ENCODE peak calls at places on chromosomes 1 and 21, in five cellular contexts. A is body of pancreas, E is breast epithelium, I is Peyer's patch, J is adrenal gland. Y is an unnamed sample.

GRCh38 chr1:91124290-91124975 is 102.6 kb upstream of the ZNF644 start:
- DNase-seq in E (no peak), I (no peak), A (no peak), J (no peak), Y (no peak)

GRCh38 chr1:53598956-53599355 is 139.8 kb downstream of the DMRTB1 start:
- DNase-seq in I (no peak), J (no peak), E (no peak), A (no peak), Y (no peak)

GRCh38 chr1:177556163-177556562 is 385.4 kb downstream of the BRINP2 start:
- DNase-seq in J (no peak), I (no peak), E (no peak), A (no peak), Y (no peak)

GRCh38 chr1:228453614-228454013 is 33.6 kb upstream of the RNF187 start:
- DNase-seq in A (no peak), E (no peak), J (no peak), I (no peak), Y (no peak)

GRCh38 chr1:167710836-167711235 is 10.9 kb upstream of the MPZL1 start:
- DNase-seq in J (no peak), I (peak; percentile 1), E (no peak), A (no peak), Y (no peak)

GRCh38 chr1:212760126-212760823 is 31.3 kb downstream of the NSL1 start:
- DNase-seq in E (no peak), I (peak; percentile 58), A (no peak), J (no peak), Y (no peak)

GRCh38 chr21:41678944-41679343 is 87.9 kb downstream of the RIPK4 start:
- DNase-seq in E (peak; percentile 98), I (peak; percentile 96), A (peak; percentile 98), J (peak; percentile 93), Y (peak; percentile 92)

GRCh38 chr1:235087906-235088305 is 40.7 kb downstream of the TOMM20 start:
- DNase-seq in J (no peak), A (no peak), I (peak; percentile 32), E (no peak), Y (no peak)

GRCh38 chr21:14241322-14241721 is 25.4 kb downstream of the RBM11 start:
- DNase-seq in E (no peak), A (no peak), I (no peak), J (no peak), Y (no peak)

GRCh38 chr1:48236716-48237470 is 14.4 kb downstream of the SLC5A9 start:
- DNase-seq in A (no peak), I (no peak), E (no peak), J (no peak), Y (no peak)

GRCh38 chr1:76254165-76255043 is 179.9 kb downstream of the ST6GALNAC3 start:
- DNase-seq in E (no peak), A (no peak), J (no peak), I (no peak), Y (no peak)

GRCh38 chr1:212638419-212639151 is 30.0 kb downstream of the ATF3 start:
- DNase-seq in E (no peak), J (no peak), I (no peak), A (no peak), Y (peak; percentile 36)

GRCh38 chr1:66350001-66350547 is 183.9 kb upstream of the SGIP1 start:
- DNase-seq in E (no peak), I (peak; percentile 89), J (no peak), A (no peak), Y (peak; percentile 40)

GRCh38 chr1:205533729-205534443 is 29.4 kb downstream of the CDK18 start:
- DNase-seq in I (no peak), J (no peak), E (no peak), A (no peak), Y (no peak)

GRCh38 chr1:164723296-164723731 is 164.3 kb downstream of the PBX1 start:
- DNase-seq in A (peak; percentile 66), J (no peak), I (no peak), E (no peak), Y (no peak)

GRCh38 chr1:105730701-105731100 is 1325.8 kb upstream of the PRMT6 start:
- DNase-seq in J (no peak), E (no peak), A (no peak), I (no peak), Y (peak; percentile 16)

GRCh38 chr1:231949277-231950122 is 322.9 kb downstream of the DISC1 start:
- DNase-seq in E (no peak), J (no peak), I (no peak), A (no peak), Y (no peak)

GRCh38 chr1:151003175-151003574 is 3.5 kb downstream of the MINDY1 start:
- DNase-seq in J (no peak), A (no peak), E (no peak), I (no peak), Y (no peak)

GRCh38 chr1:223008808-223009207 is 134.2 kb downstream of the TLR5 start:
- DNase-seq in E (no peak), I (no peak), J (no peak), A (no peak), Y (no peak)

GRCh38 chr1:147496571-147496970 is 44.7 kb upstream of the BCL9 start:
- DNase-seq in A (peak; percentile 36), I (no peak), E (no peak), J (peak; percentile 68), Y (peak; percentile 40)

GRCh38 chr1:15543589-15544568 is 17.2 kb downstream of the DNAJC16 start:
- DNase-seq in E (no peak), J (no peak), I (no peak), A (no peak), Y (no peak)

GRCh38 chr1:212737559-212737958 is 37.9 kb upstream of the BATF3 start:
- DNase-seq in A (no peak), I (no peak), E (no peak), J (no peak), Y (no peak)

GRCh38 chr1:25469177-25469576 is 38.5 kb downstream of the MACO1 start:
- DNase-seq in A (no peak), I (no peak), J (no peak), E (no peak), Y (no peak)

GRCh38 chr1:24123611-24124010 is 11.7 kb upstream of the MYOM3 start:
- DNase-seq in I (no peak), J (no peak), E (no peak), A (no peak), Y (no peak)

GRCh38 chr1:95685091-95685490 is 451.1 kb downstream of the RWDD3 start:
- DNase-seq in E (no peak), A (no peak), I (no peak), J (no peak), Y (no peak)

GRCh38 chr1:171403396-171403795 is 81.9 kb upstream of the PRRC2C start:
- DNase-seq in E (no peak), J (no peak), A (no peak), I (no peak), Y (no peak)

GRCh38 chr1:115063238-115063901 is 25.9 kb downstream of the TSPAN2 start:
- DNase-seq in A (no peak), I (no peak), J (no peak), E (no peak), Y (peak; percentile 32)

GRCh38 chr1:78279051-78279450 is 211.7 kb upstream of the PTGFR start:
- DNase-seq in I (no peak), E (no peak), A (no peak), J (no peak), Y (no peak)

GRCh38 chr1:154536570-154536969 is 21.9 kb downstream of the UBE2Q1 start:
- DNase-seq in I (no peak), J (no peak), A (no peak), E (no peak), Y (no peak)

GRCh38 chr1:154539486-154540483 is 18.7 kb downstream of the UBE2Q1 start:
- DNase-seq in A (no peak), I (no peak), E (no peak), J (no peak), Y (no peak)

GRCh38 chr1:154529308-154529707 is 27.1 kb upstream of the SHE start:
- DNase-seq in E (no peak), I (no peak), J (no peak), A (no peak), Y (no peak)

DNA sequence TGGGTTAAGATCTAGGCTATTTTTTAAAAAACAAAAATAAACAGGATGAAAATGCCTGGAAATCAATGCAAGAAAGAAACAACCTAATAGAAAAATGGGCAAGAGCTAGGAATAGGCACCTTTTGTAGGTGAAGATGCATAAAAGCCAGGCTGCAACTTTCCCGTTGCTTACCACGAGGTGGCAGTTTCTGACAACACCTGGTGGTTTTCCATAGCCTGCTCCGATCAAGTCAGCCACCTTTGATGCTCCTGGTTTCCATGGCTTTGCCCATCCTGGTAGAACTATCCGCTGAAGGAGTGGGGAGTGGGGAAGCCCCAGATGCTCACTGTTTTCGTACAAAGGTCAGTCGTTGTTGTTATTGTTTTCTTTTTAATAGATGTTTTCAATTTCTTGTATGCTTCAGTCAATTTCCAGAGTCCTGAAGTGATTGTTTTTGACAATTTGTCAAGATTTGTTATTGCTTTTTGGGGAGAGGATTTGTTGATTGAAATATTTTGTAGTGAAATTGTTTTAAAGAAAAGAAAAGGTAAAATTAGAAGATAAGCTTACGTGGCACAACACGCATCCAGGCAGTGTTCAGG is 24.1 kb downstream of the UBE2Q1 start:
- DNase-seq in I (peak; percentile 73), A (peak; percentile 68), J (no peak), E (no peak), Y (no peak)
- TF ChIP-seq CTCF in I (no peak), A (peak; percentile 73), J (no peak), E (peak; percentile 45), Y (peak; percentile 24)

DNA sequence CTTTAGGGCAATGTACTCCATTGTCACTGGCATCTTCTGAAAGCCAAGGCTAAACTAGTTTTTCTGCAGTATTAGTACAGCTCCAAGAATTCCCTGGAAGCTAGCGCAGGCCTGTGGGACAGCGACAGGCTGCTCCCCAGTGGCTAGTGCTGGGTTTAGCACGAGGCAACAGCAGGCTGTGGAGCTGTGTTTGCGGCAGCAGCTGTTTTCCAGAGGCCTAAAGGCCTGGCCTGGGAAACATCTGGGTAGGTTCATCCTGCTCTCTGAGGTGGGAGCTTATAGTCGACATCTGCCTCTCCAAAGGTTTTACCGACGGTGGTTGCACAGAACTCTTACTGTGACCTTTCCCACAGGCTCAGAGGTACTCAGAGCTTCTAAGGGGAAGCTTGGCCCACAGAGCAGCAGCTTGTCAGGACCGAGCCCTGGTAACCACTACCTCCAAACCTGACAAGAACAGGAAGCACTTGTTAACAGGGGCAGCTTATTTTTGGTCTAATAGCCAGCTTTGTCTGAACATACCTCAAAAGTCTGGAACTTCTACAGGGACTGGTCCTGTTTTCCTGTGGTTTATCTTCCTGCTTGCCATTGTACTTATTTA is 17.2 kb downstream of the CC2D1B start:
- DNase-seq in J (peak; percentile 79), E (peak; percentile 43), I (no peak), A (no peak), Y (peak; percentile 65)
- TF ChIP-seq POLR2A in J (no peak), E (no peak), I (no peak), A (no peak), Y (no peak)

DNA sequence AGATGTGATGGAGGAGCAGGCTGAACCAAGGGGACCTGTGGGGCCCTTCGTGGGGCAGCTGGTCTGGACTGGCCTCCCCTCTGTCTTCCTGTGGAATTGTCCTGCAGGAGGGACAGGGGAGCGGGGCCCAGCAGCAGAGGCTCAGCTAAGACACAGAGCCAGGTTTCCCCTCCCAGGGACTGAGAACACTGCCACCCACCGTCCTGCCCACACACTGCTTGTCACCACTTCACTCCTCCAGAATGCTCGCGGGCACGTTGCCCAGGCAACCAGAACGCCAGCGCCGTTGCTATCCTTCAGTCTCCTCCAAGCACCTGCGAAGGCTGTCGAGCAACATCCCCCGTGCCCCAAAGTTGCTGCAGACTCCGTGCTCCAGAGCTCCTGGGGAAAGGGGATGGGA is 46.4 kb downstream of the AJAP1 start:
- DNase-seq in J (peak; percentile 59), I (no peak), A (no peak), E (no peak), Y (no peak)
- TF ChIP-seq CTCF in J (no peak), I (no peak), A (no peak), E (no peak), Y (no peak)

GRCh38 chr1:224544711-224545110 is 71.4 kb upstream of the CNIH3 start:
- DNase-seq in A (no peak), E (no peak), J (no peak), I (no peak), Y (no peak)
- TF ChIP-seq POLR2A in A (no peak), E (no peak), J (no peak), I (no peak), Y (no peak)